ENCODE peak calls at places on chromosomes 13 and 19, in four cellular contexts. Y is breast epithelium, W is SK-N-MC, U is transverse colon. I is an unnamed sample.

GRCh38 chr13:51541809-51542258 is 42.4 kb upstream of the WDFY2 start:
- DNase-seq in Y (no peak), W (no peak), U (peak), I (no peak)

GRCh38 chr13:89279374-89279773 is 1608.2 kb downstream of the SLITRK5 start:
- DNase-seq in Y (no peak), W (no peak), U (no peak), I (no peak)

GRCh38 chr13:114096811-114097503 is 35.5 kb downstream of the RASA3 start:
- DNase-seq in Y (peak), W (peak), U (no peak), I (no peak)

GRCh38 chr13:107650081-107650701 is 565.1 kb downstream of the LIG4 start:
- DNase-seq in Y (no peak), W (no peak), U (peak), I (peak)

GRCh38 chr13:77986699-77987098 is 68.1 kb upstream of the EDNRB start:
- DNase-seq in Y (no peak), W (no peak), U (no peak), I (no peak)

GRCh38 chr19:2602391-2603181 is 99.9 kb downstream of the GNG7 start:
- DNase-seq in Y (peak), W (no peak), U (peak), I (no peak)

GRCh38 chr19:1283207-1283916 is 2.3 kb upstream of the EFNA2 start:
- DNase-seq in Y (no peak), W (no peak), U (no peak), I (no peak)

GRCh38 chr19:15374796-15375440 is 4.7 kb downstream of the AKAP8 start:
- DNase-seq in Y (no peak), W (no peak), U (no peak), I (no peak)

GRCh38 chr19:4326837-4327251 is 11.8 kb downstream of the STAP2 start:
- DNase-seq in Y (no peak), W (no peak), U (no peak), I (no peak)

GRCh38 chr19:14536926-14537692 is 7.7 kb downstream of the TECR start:
- DNase-seq in Y (peak), W (no peak), U (peak), I (peak)

GRCh38 chr13:113544071-113544891 is 40.3 kb upstream of the TFDP1 start:
- DNase-seq in Y (peak), W (no peak), U (no peak), I (no peak)

GRCh38 chr13:40787062-40787461 is 2.3 kb upstream of the SLC25A15 start:
- DNase-seq in Y (no peak), W (no peak), U (no peak), I (no peak)

GRCh38 chr13:19680751-19681150 is 47.3 kb downstream of the MPHOSPH8 start:
- DNase-seq in Y (no peak), W (no peak), U (no peak), I (no peak)

GRCh38 chr13:89324582-89324981 is 1653.4 kb downstream of the SLITRK5 start:
- DNase-seq in Y (no peak), W (no peak), U (no peak), I (no peak)

GRCh38 chr13:72774019-72774418 is 7.7 kb downstream of the DIS3 start:
- DNase-seq in Y (no peak), W (no peak), U (no peak), I (no peak)

GRCh38 chr13:75417647-75418046 is 64.3 kb downstream of the TBC1D4 start:
- DNase-seq in Y (no peak), W (no peak), U (no peak), I (no peak)

GRCh38 chr19:24062222-24062621 is 24.8 kb upstream of the ZNF254 start:
- DNase-seq in Y (no peak), W (no peak), U (no peak), I (no peak)

GRCh38 chr13:30421093-30422055 is 919 bp upstream of the UBE2L5 start:
- DNase-seq in Y (peak), W (no peak), U (peak), I (no peak)

GRCh38 chr13:98265669-98266551 is 88.8 kb upstream of the RNF113B start:
- DNase-seq in Y (no peak), W (no peak), U (peak), I (no peak)

GRCh38 chr19:1291761-1292418 is 6.2 kb downstream of the EFNA2 start:
- DNase-seq in Y (no peak), W (no peak), U (peak), I (no peak)

GRCh38 chr19:47765522-47766358 is 12.8 kb upstream of the SELENOW start:
- DNase-seq in Y (peak), W (no peak), U (peak), I (no peak)

GRCh38 chr19:15452111-15453047 is 2.6 kb upstream of the WIZ start:
- DNase-seq in Y (peak), W (no peak), U (peak), I (peak)

GRCh38 chr19:49689133-49690072 is at the start of gene ADM5:
- DNase-seq in Y (peak), W (no peak), U (peak), I (no peak)

GRCh38 chr19:33554821-33555220 is 33.2 kb upstream of the PEPD start:
- DNase-seq in Y (peak), W (no peak), U (no peak), I (no peak)

GRCh38 chr13:101090287-101090686 is 326.0 kb downstream of the NALCN start:
- DNase-seq in Y (no peak), W (no peak), U (no peak), I (no peak)

GRCh38 chr19:38032151-38032550 is 125.1 kb downstream of the SIPA1L3 start:
- DNase-seq in Y (no peak), W (no peak), U (no peak), I (no peak)

GRCh38 chr13:114044486-114044885 is 70.6 kb upstream of the C13orf46 start:
- DNase-seq in Y (no peak), W (peak), U (no peak), I (no peak)

GRCh38 chr19:38840583-38840968 is 9.0 kb upstream of the ECH1 start:
- DNase-seq in Y (no peak), W (no peak), U (no peak), I (no peak)

GRCh38 chr19:46546194-46546896 is 50.7 kb upstream of the PNMA8B start:
- DNase-seq in Y (no peak), W (no peak), U (peak), I (no peak)

GRCh38 chr19:29832801-29833200 is 21.0 kb downstream of the CCNE1 start:
- DNase-seq in Y (no peak), W (no peak), U (no peak), I (no peak)

GRCh38 chr19:45455707-45456499 is 11.9 kb upstream of the FOSB start:
- DNase-seq in Y (peak), W (no peak), U (peak), I (peak)

GRCh38 chr19:38388310-38389100 is at the start of gene SPRED3:
- DNase-seq in Y (no peak), W (no peak), U (no peak), I (no peak)

DNA sequence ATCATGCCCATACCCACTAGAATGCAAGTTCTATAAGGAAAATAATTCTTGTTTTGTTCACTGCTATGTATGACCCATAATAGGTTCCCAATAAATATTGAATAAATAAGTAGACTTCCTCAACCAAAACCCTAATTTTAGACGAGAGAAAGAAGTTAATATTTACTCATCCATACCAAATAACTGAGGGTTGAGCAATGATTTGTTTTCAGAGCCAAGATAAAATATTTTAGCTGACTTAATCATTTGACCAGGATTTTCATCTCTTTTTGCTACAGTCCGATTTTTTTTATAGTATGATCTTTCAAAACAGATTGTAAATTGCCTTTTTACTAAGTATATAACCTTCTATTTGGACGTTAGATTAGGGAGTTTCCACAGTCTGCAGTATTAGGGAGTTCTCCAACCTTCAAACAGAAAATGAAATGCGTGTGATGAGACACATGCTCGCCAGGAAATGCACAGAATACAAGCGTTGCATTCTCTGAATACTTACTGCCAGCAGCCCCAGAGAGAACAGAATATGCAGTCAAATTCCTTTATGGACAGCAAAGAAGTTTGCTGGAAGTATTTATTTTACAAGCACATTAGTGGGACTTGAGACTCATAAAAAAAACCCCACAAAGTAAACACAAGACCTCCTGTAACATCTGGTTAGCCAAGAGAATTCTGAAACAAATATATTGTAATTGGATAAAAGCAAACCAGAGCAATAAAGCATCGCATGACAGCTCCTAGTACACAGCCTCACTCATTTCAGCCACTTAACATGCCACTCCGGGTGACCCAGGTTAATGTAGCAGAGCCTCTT is 230.0 kb downstream of the MYO16 start:
- DNase-seq in Y (no peak), W (peak), U (no peak), I (no peak)
- TF ChIP-seq POLR2AphosphoS5 in Y (no peak), W (no peak), U (no peak), I (no peak)

GRCh38 chr13:49998714-49999624 is 2.1 kb downstream of the TRIM13 start:
- DNase-seq in Y (no peak), W (no peak), U (no peak), I (no peak)
- TF ChIP-seq POLR2AphosphoS5 in Y (no peak), W (no peak), U (no peak), I (no peak)

DNA sequence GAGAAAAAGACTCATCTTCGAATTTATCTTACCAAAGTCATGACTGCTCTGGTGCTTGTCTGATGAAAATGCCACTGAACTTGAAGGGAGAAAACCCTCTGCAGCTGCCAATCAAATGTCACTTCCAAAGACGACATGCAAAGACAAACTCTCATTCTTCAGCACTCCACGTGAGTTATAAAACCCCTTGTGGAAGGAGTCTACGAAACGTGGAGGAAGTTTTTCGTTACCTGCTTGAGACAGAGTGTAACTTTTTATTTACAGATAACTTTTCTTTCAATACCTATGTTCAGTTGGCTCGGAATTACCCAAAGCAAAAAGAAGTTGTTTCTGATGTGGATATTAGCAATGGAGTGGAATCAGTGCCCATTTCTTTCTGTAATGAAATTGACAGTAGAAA is 19.2 kb upstream of the PHF11 start:
- DNase-seq in Y (no peak), W (no peak), U (no peak), I (no peak)
- TF ChIP-seq POLR2AphosphoS5 in Y (no peak), W (no peak), U (no peak), I (no peak)

GRCh38 chr13:33351324-33351723 is 65.8 kb upstream of the STARD13 start:
- DNase-seq in Y (no peak), W (no peak), U (peak), I (peak)

GRCh38 chr13:33348366-33348765 is 62.8 kb upstream of the STARD13 start:
- DNase-seq in Y (no peak), W (peak), U (no peak), I (no peak)

GRCh38 chr13:33352023-33352422 is 66.5 kb upstream of the STARD13 start:
- DNase-seq in Y (no peak), W (no peak), U (no peak), I (no peak)

GRCh38 chr13:33349314-33349995 is 63.9 kb upstream of the STARD13 start:
- DNase-seq in Y (no peak), W (no peak), U (peak), I (no peak)

GRCh38 chr13:33349996-33350826 is 64.7 kb upstream of the STARD13 start:
- DNase-seq in Y (peak), W (no peak), U (peak), I (no peak)
- TF ChIP-seq POLR2AphosphoS5 in Y (no peak), W (no peak), U (no peak), I (no peak)

DNA sequence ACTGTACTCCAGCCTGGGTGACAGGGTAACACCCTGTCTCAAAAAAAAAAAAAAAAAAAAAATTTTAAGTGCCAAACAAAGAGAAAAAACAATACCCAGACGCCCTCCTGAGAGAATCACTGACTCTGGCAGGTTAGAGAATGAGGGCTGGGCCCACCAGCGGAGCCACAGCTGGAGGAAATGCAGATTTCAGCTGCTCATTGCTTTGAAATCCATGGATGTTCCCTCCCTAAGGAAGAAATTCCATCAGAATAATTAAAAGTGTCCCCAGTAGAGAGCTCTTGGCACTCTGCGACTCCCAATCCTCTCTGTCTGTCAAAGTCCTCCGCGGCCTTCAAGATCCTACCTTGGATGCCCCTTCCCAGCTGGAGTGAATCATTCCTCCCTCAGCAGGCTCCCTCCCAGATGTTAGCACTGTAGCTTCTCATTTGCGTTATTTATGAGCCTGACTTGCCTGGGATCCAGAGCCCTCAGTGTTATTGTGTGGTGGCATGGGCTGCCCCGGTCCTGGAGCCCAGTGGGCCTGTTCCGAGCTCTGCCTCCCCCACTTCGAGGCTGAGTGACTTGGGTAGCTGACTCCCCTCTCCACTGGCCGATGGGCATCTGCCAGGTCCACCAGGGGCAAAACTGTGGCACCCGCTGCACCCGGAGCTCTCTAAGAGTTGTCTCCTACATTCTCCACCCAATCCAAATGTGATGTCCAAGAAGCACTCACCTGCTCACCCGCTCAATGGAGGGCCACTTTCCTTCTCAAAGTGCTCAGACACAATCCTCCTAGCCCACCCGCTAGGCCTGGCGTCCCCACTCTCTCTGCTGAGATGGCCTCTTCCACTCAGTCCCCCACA is 47.0 kb downstream of the SERP2 start:
- DNase-seq in Y (no peak), W (no peak), U (no peak), I (no peak)
- TF ChIP-seq POLR2AphosphoS5 in Y (no peak), W (no peak), U (no peak), I (no peak)

GRCh38 chr19:40750285-40751064 is at the start of gene ACTMAP:
- DNase-seq in Y (peak), W (peak), U (peak), I (peak)
- TF ChIP-seq POLR2AphosphoS5 in Y (peak), W (peak), U (peak), I (peak)

I was measured in HCT116.